ENCODE peak calls at places on chromosomes 2 and 18, in seven cellular contexts. F is HEK293T, U is fibroblast of mammary gland, M is AG04450, E is H9, Q is left cardiac atrium, Z is coronary artery. L is an unnamed sample.

GRCh38 chr2:67234443-67234842 is 162.7 kb upstream of the ETAA1 start:
- DNase-seq in F (peak), U (peak), M (no peak), E (peak), Q (no peak), Z (no peak), L (no peak)

GRCh38 chr2:220452561-220452960 is 825.1 kb downstream of the SLC4A3 start:
- DNase-seq in F (no peak), U (no peak), M (no peak), E (no peak), Q (no peak), Z (no peak), L (no peak)

GRCh38 chr2:240934701-240935100 is 28.6 kb downstream of the CROCC2 start:
- DNase-seq in F (no peak), U (no peak), M (no peak), E (peak), Q (no peak), Z (peak), L (peak)

GRCh38 chr2:199457147-199458016 is at the start of gene SATB2:
- DNase-seq in F (peak), U (peak), M (no peak), E (peak), Q (peak), Z (no peak), L (peak)

GRCh38 chr2:46922049-46922448 is 6.4 kb upstream of the MCFD2 start:
- DNase-seq in F (no peak), U (no peak), M (no peak), E (no peak), Q (no peak), Z (no peak), L (no peak)

GRCh38 chr2:169110919-169111318 is 41.6 kb downstream of the DHRS9 start:
- DNase-seq in F (no peak), U (no peak), M (no peak), E (peak), Q (no peak), Z (no peak), L (no peak)

GRCh38 chr2:9497017-9497416 is 22.7 kb downstream of the IAH1 start:
- DNase-seq in F (no peak), U (no peak), M (no peak), E (no peak), Q (no peak), Z (no peak), L (no peak)

GRCh38 chr2:236342951-236343350 is 78.7 kb upstream of the ASB18 start:
- DNase-seq in F (no peak), U (no peak), M (no peak), E (peak), Q (no peak), Z (no peak), L (no peak)

GRCh38 chr2:158723921-158724802 is 71.0 kb upstream of the DAPL1 start:
- DNase-seq in F (peak), U (no peak), M (no peak), E (peak), Q (no peak), Z (no peak), L (peak)

GRCh38 chr2:163637876-163638275 is 97.9 kb downstream of the FIGN start:
- DNase-seq in F (no peak), U (no peak), M (no peak), E (no peak), Q (no peak), Z (no peak), L (no peak)

GRCh38 chr18:45197526-45197970 is 417.7 kb upstream of the SLC14A2 start:
- DNase-seq in F (no peak), U (peak), M (peak), E (no peak), Q (no peak), Z (no peak), L (peak)

GRCh38 chr2:144466637-144467036 is 53.3 kb downstream of the ZEB2 start:
- DNase-seq in F (no peak), U (no peak), M (no peak), E (no peak), Q (no peak), Z (no peak), L (no peak)

GRCh38 chr2:120580709-120581108 is 155.0 kb upstream of the GLI2 start:
- DNase-seq in F (no peak), U (no peak), M (no peak), E (no peak), Q (no peak), Z (no peak), L (no peak)

GRCh38 chr2:201406077-201406662 is 45.1 kb downstream of the TRAK2 start:
- DNase-seq in F (no peak), U (peak), M (peak), E (no peak), Q (no peak), Z (no peak), L (no peak)

GRCh38 chr2:18527822-18528221 is 32.6 kb downstream of the RDH14 start:
- DNase-seq in F (no peak), U (no peak), M (no peak), E (no peak), Q (no peak), Z (no peak), L (no peak)

GRCh38 chr2:220811952-220812570 is 760.0 kb downstream of the EPHA4 start:
- DNase-seq in F (no peak), U (peak), M (no peak), E (no peak), Q (no peak), Z (no peak), L (no peak)

GRCh38 chr2:68737717-68738116 is 3.1 kb downstream of the ARHGAP25 start:
- DNase-seq in F (no peak), U (no peak), M (no peak), E (no peak), Q (no peak), Z (no peak), L (no peak)

GRCh38 chr2:25567406-25567805 is 106.0 kb downstream of the DTNB start:
- DNase-seq in F (peak), U (peak), M (no peak), E (no peak), Q (no peak), Z (no peak), L (no peak)

GRCh38 chr2:120346667-120347358 is 877 bp downstream of the INHBB start:
- DNase-seq in F (no peak), U (peak), M (no peak), E (peak), Q (no peak), Z (no peak), L (no peak)

GRCh38 chr2:43034921-43035320 is 191.5 kb downstream of the ZFP36L2 start:
- DNase-seq in F (no peak), U (no peak), M (no peak), E (no peak), Q (no peak), Z (peak), L (no peak)

GRCh38 chr18:79590191-79591039 is 89.2 kb upstream of the CTDP1 start:
- DNase-seq in F (no peak), U (no peak), M (no peak), E (no peak), Q (peak), Z (no peak), L (no peak)

GRCh38 chr2:74052732-74053712 is 68.3 kb downstream of the TET3 start:
- DNase-seq in F (no peak), U (no peak), M (no peak), E (no peak), Q (no peak), Z (no peak), L (no peak)

GRCh38 chr2:101616411-101616810 is 81.1 kb upstream of the MAP4K4 start:
- DNase-seq in F (no peak), U (no peak), M (no peak), E (no peak), Q (peak), Z (no peak), L (peak)

GRCh38 chr2:10448646-10449480 is 736 bp upstream of the ODC1 start:
- DNase-seq in F (peak), U (peak), M (peak), E (peak), Q (peak), Z (peak), L (no peak)

GRCh38 chr18:50428531-50429206 is 53.8 kb downstream of the SKA1 start:
- DNase-seq in F (peak), U (peak), M (no peak), E (no peak), Q (no peak), Z (no peak), L (no peak)

GRCh38 chr2:196370386-196370785 is 199.0 kb upstream of the STK17B start:
- DNase-seq in F (no peak), U (no peak), M (no peak), E (no peak), Q (no peak), Z (no peak), L (peak)

GRCh38 chr2:152513681-152514080 is 178.7 kb downstream of the FMNL2 start:
- DNase-seq in F (no peak), U (peak), M (no peak), E (no peak), Q (peak), Z (no peak), L (no peak)

GRCh38 chr2:240250150-240250984 is 109.9 kb upstream of the OTOS start:
- DNase-seq in F (no peak), U (no peak), M (no peak), E (peak), Q (no peak), Z (peak), L (no peak)

GRCh38 chr2:218029366-218030360 is 26.9 kb upstream of the TNS1 start:
- DNase-seq in F (no peak), U (no peak), M (no peak), E (peak), Q (no peak), Z (peak), L (peak)

GRCh38 chr18:59139615-59140286 is at the start of gene SEC11C:
- DNase-seq in F (peak), U (peak), M (peak), E (peak), Q (peak), Z (peak), L (peak)

GRCh38 chr2:219109468-219109867 is 48.7 kb upstream of the IHH start:
- DNase-seq in F (no peak), U (no peak), M (no peak), E (peak), Q (no peak), Z (no peak), L (peak)

GRCh38 chr18:44181951-44182350 is 498.7 kb upstream of the SETBP1 start:
- DNase-seq in F (no peak), U (peak), M (no peak), E (no peak), Q (no peak), Z (no peak), L (no peak)

GRCh38 chr2:2871480-2872308 is 505.9 kb downstream of the EIPR1 start:
- DNase-seq in F (no peak), U (no peak), M (no peak), E (no peak), Q (no peak), Z (no peak), L (no peak)

GRCh38 chr2:231991664-231992063 is 30.2 kb downstream of the DIS3L2 start:
- DNase-seq in F (no peak), U (peak), M (no peak), E (no peak), Q (no peak), Z (no peak), L (peak)